ENCODE peak calls at places on chromosomes 6 and 20, in eight cellular contexts. E, N, T, A, Z, C, M and U are unnamed samples.

GRCh38 chr6:46637145-46637544 is 15.5 kb downstream of the CYP39A1 start:
- DNase-seq in M (no peak), A (peak), T (no peak), N (no peak), E (peak), Z (no peak), C (no peak), U (no peak)

GRCh38 chr6:111522393-111523020 is 39.5 kb upstream of the REV3L start:
- DNase-seq in Z (no peak), M (no peak), C (no peak), E (no peak), A (no peak), N (no peak), T (no peak), U (no peak)

GRCh38 chr6:50007821-50008220 is 14.0 kb downstream of the DEFB110 start:
- DNase-seq in Z (no peak), A (no peak), E (peak), N (no peak), C (no peak), T (no peak), M (no peak), U (no peak)

GRCh38 chr20:3723284-3723683 is 9.2 kb upstream of the HSPA12B start:
- DNase-seq in C (no peak), T (no peak), E (no peak), A (no peak), Z (no peak), M (no peak), N (no peak), U (no peak)

GRCh38 chr6:74870403-74870802 is 335.4 kb downstream of the COL12A1 start:
- DNase-seq in N (no peak), C (no peak), M (no peak), A (no peak), T (no peak), Z (no peak), E (no peak), U (no peak)

GRCh38 chr6:75024796-75025195 is 181.1 kb downstream of the COL12A1 start:
- DNase-seq in A (no peak), C (no peak), E (no peak), M (no peak), N (no peak), Z (no peak), T (no peak), U (no peak)

GRCh38 chr20:51696304-51697118 is 71.7 kb downstream of the ATP9A start:
- DNase-seq in A (no peak), C (no peak), M (no peak), N (no peak), T (no peak), E (no peak), Z (no peak), U (no peak)

GRCh38 chr6:39309942-39310531 is 4.2 kb downstream of the KCNK17 start:
- DNase-seq in E (peak), N (peak), T (peak), A (peak), C (no peak), M (peak), Z (peak), U (peak)

GRCh38 chr20:59082981-59083380 is 40.4 kb upstream of the PRELID3B start:
- DNase-seq in N (peak), C (no peak), A (peak), Z (no peak), E (peak), M (no peak), T (no peak), U (no peak)

GRCh38 chr6:118382126-118382525 is 166.0 kb upstream of the PLN start:
- DNase-seq in C (no peak), E (no peak), N (no peak), A (no peak), Z (no peak), M (no peak), T (no peak), U (no peak)

GRCh38 chr6:132209351-132209750 is 191.9 kb downstream of the MOXD1 start:
- DNase-seq in Z (no peak), M (no peak), T (no peak), A (no peak), C (no peak), N (no peak), E (no peak), U (no peak)

GRCh38 chr6:129719692-129720091 is 9.7 kb upstream of the ARHGAP18 start:
- DNase-seq in Z (no peak), E (no peak), A (no peak), M (no peak), T (no peak), C (no peak), N (no peak), U (no peak)

GRCh38 chr6:133890941-133891813 is 2.3 kb downstream of the TCF21 start:
- DNase-seq in E (no peak), C (no peak), M (no peak), A (peak), N (peak), Z (no peak), T (no peak), U (no peak)

GRCh38 chr6:145723646-145724045 is 11.7 kb downstream of the EPM2A start:
- DNase-seq in Z (no peak), M (no peak), A (no peak), T (no peak), N (no peak), E (no peak), C (no peak), U (no peak)

GRCh38 chr20:1663917-1664316 is 6.3 kb upstream of the SIRPG start:
- DNase-seq in A (no peak), C (no peak), E (peak), T (no peak), N (no peak), Z (no peak), M (no peak), U (no peak)